ENCODE peak calls at places on chromosomes 13 and 19, in four cellular contexts. F is adrenal gland, C is neuronal stem cell, K is hepatocyte. A is an unnamed sample.

GRCh38 chr19:48964205-48965032 is 690 bp upstream of the FTL start:
- DNase-seq in F (peak; percentile 79), K (peak; percentile 82), C (no peak), A (no peak)

GRCh38 chr13:102983496-102983895 is 82.7 kb downstream of the SLC10A2 start:
- DNase-seq in K (no peak), C (no peak), F (no peak), A (no peak)

GRCh38 chr19:12778020-12778904 is 2.9 kb upstream of the HOOK2 start:
- DNase-seq in K (peak; percentile 83), C (no peak), F (peak; percentile 89), A (no peak)

GRCh38 chr19:28242317-28242927 is 970.5 kb downstream of the UQCRFS1 start:
- DNase-seq in C (peak; percentile 70), F (no peak), K (peak; percentile 30), A (no peak)

GRCh38 chr13:51064753-51065152 is 46.3 kb downstream of the C13orf42 start:
- DNase-seq in K (no peak), F (no peak), C (no peak), A (no peak)

GRCh38 chr13:91123456-91124127 is 223.9 kb upstream of the MIR17HG start:
- DNase-seq in F (no peak), K (no peak), C (no peak), A (no peak)

GRCh38 chr13:48155850-48156249 is 60.9 kb upstream of the MED4 start:
- DNase-seq in K (no peak), F (no peak), C (no peak), A (no peak)

GRCh38 chr13:89457977-89458376 is 1786.8 kb downstream of the SLITRK5 start:
- DNase-seq in F (no peak), C (no peak), K (peak; percentile 10), A (no peak)

GRCh38 chr13:73224708-73225107 is 165.9 kb downstream of the KLF5 start:
- DNase-seq in K (no peak), F (no peak), C (no peak), A (no peak)

GRCh38 chr13:48132961-48133360 is 38.1 kb upstream of the MED4 start:
- DNase-seq in F (no peak), C (no peak), K (no peak), A (no peak)

GRCh38 chr13:48000559-48001126 is 430 bp downstream of the SUCLA2 start:
- DNase-seq in K (peak; percentile 30), C (no peak), F (peak; percentile 55), A (peak; percentile 39)

GRCh38 chr13:47233734-47234133 is 336.9 kb upstream of the HTR2A start:
- DNase-seq in F (no peak), K (no peak), C (no peak), A (no peak)

GRCh38 chr19:39372047-39372802 is 18.7 kb downstream of the PAF1 start:
- DNase-seq in K (peak; percentile 39), C (no peak), F (peak; percentile 95), A (no peak)

GRCh38 chr19:5956728-5957127 is 21.2 kb downstream of the RANBP3 start:
- DNase-seq in F (no peak), K (no peak), C (no peak), A (no peak)

GRCh38 chr13:34894756-34895155 is 47.3 kb upstream of the NBEA start:
- DNase-seq in F (no peak), C (no peak), K (no peak), A (peak; percentile 47)

GRCh38 chr19:788821-789472 is 8.3 kb upstream of the PTBP1 start:
- DNase-seq in F (no peak), C (no peak), K (no peak), A (no peak)

GRCh38 chr19:38730731-38731589 is 13.3 kb downstream of the CAPN12 start:
- DNase-seq in K (no peak), C (no peak), F (peak; percentile 55), A (no peak)

GRCh38 chr13:24118576-24118975 is 41.9 kb upstream of the SPATA13 start:
- DNase-seq in K (no peak), C (no peak), F (no peak), A (no peak)

GRCh38 chr13:76884571-76885202 is 1.5 kb downstream of the KCTD12 start:
- DNase-seq in K (peak; percentile 29), F (no peak), C (no peak), A (no peak)

GRCh38 chr13:60162096-60162495 is 1.6 kb downstream of the DIAPH3 start:
- DNase-seq in K (no peak), F (no peak), C (no peak), A (no peak)

GRCh38 chr19:40705950-40706619 is 10.6 kb downstream of the COQ8B start:
- DNase-seq in C (no peak), F (no peak), K (no peak), A (no peak)

GRCh38 chr19:34578751-34579150 is 97.2 kb downstream of the WTIP start:
- DNase-seq in C (no peak), K (no peak), F (no peak), A (no peak)

GRCh38 chr13:93721483-93721882 is 494.9 kb downstream of the GPC6 start:
- DNase-seq in K (no peak), F (no peak), C (no peak), A (no peak)

GRCh38 chr19:22806418-22806817 is 22.5 kb upstream of the ZNF99 start:
- DNase-seq in F (no peak), C (no peak), K (no peak), A (no peak)

GRCh38 chr19:9498183-9498902 is at the start of gene ZNF560:
- DNase-seq in C (no peak), F (no peak), K (no peak), A (no peak)

GRCh38 chr19:55460670-55461258 is 678 bp downstream of the ISOC2 start:
- DNase-seq in F (peak; percentile 93), K (peak; percentile 91), C (peak; percentile 75), A (peak; percentile 91)

GRCh38 chr19:50334741-50335421 is 5.7 kb upstream of the KCNC3 start:
- DNase-seq in K (no peak), C (no peak), F (no peak), A (no peak)

GRCh38 chr19:50332264-50333038 is 3.3 kb upstream of the KCNC3 start:
- DNase-seq in C (no peak), F (no peak), K (peak; percentile 64), A (no peak)

GRCh38 chr19:50333737-50334617 is 4.8 kb upstream of the KCNC3 start:
- DNase-seq in K (peak; percentile 91), F (peak; percentile 86), C (no peak), A (peak; percentile 11)

GRCh38 chr19:50332014-50332263 is 2.8 kb upstream of the KCNC3 start:
- DNase-seq in F (no peak), K (no peak), C (no peak), A (no peak)

DNA sequence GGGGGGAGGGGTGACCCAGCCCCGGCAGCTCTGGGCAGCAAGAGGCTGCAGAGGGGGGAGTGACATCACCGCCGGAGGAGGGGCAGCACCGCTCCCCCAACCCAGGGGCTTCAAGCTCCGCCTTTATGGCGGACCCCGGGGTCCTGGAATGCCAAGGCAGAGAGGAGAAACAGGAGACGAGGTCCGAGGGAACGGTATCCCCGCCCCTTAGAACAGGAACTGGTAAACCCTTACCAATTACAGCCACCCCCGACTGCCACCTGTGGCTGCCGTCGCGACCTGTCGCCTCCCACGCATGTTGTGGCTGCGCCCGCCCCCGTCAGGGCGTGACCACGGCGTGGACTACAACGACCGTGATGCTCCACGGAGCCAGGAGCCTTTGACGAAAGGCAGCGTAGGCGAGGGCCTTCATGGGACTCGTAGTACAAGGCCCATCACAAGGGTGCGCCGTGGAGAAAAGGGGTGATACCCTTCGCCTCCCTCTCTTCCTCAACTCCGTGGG is 4.1 kb upstream of the KCNC3 start:
- DNase-seq in C (peak; percentile 94), K (peak; percentile 95), F (peak; percentile 96), A (peak; percentile 37)
- H3K27me3 ChIP-seq in C (peaks cover 3% of the 10 kb centered on the region), K (peaks cover 7% of the 10 kb centered on the region), F (peaks cover 6% of the 10 kb centered on the region), A (peaks cover 7% of the 10 kb centered on the region)

GRCh38 chr19:50280983-50281382 is 48.2 kb downstream of the KCNC3 start:
- DNase-seq in K (no peak), F (no peak), C (no peak), A (no peak)

GRCh38 chr19:50285833-50286232 is 43.3 kb downstream of the KCNC3 start:
- DNase-seq in K (no peak), F (no peak), C (no peak), A (no peak)

GRCh38 chr19:50277966-50278580 is 51.1 kb downstream of the KCNC3 start:
- DNase-seq in C (no peak), F (no peak), K (no peak), A (no peak)

GRCh38 chr19:50280074-50280473 is 49.1 kb downstream of the KCNC3 start:
- DNase-seq in C (no peak), K (no peak), F (no peak), A (no peak)

GRCh38 chr19:50281491-50281890 is 47.7 kb downstream of the KCNC3 start:
- DNase-seq in C (no peak), F (no peak), K (no peak), A (no peak)
- H3K4me3 ChIP-seq in C (no peak overlapping the region), F (no peak overlapping the region), K (no peak overlapping the region), A (no peak overlapping the region)

GRCh38 chr13:68628994-68629393 is 1398.9 kb upstream of the PCDH9 start:
- DNase-seq in K (no peak), C (no peak), F (no peak), A (no peak)
- H3K27me3 ChIP-seq in K (no peaks in the 10 kb centered on the region), C (no peaks in the 10 kb centered on the region), F (no peaks in the 10 kb centered on the region), A (no peaks in the 10 kb centered on the region)

GRCh38 chr13:79451500-79451962 is 29.4 kb upstream of the NDFIP2 start:
- DNase-seq in K (peak; percentile 49), C (no peak), F (peak; percentile 66), A (no peak)
- H3K4me3 ChIP-seq in K (no peak overlapping the region), C (no peak overlapping the region), F (no peak overlapping the region), A (no peak overlapping the region)

DNA sequence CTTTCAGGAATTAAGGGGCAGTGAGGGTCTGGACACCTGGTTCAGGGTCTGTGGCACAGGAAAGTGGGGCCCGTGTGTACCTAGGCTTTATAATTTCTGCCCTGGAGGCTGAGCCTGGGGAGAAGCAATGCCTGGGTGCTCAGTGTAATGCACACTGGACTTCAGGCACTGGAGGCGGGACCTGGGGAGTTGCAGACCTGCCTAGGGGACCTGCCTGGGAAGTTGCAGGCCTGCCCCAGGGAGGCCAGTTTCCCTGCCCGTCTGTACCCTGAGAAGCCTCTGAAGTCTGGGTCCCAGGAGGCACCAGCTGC is 2.5 kb upstream of the TMEM59L start:
- DNase-seq in F (no peak), C (no peak), K (no peak), A (no peak)
- H3K27me3 ChIP-seq in F (peaks cover 85% of the 10 kb centered on the region), C (peaks cover 97% of the 10 kb centered on the region), K (peaks cover 90% of the 10 kb centered on the region), A (peaks cover 60% of the 10 kb centered on the region)

DNA sequence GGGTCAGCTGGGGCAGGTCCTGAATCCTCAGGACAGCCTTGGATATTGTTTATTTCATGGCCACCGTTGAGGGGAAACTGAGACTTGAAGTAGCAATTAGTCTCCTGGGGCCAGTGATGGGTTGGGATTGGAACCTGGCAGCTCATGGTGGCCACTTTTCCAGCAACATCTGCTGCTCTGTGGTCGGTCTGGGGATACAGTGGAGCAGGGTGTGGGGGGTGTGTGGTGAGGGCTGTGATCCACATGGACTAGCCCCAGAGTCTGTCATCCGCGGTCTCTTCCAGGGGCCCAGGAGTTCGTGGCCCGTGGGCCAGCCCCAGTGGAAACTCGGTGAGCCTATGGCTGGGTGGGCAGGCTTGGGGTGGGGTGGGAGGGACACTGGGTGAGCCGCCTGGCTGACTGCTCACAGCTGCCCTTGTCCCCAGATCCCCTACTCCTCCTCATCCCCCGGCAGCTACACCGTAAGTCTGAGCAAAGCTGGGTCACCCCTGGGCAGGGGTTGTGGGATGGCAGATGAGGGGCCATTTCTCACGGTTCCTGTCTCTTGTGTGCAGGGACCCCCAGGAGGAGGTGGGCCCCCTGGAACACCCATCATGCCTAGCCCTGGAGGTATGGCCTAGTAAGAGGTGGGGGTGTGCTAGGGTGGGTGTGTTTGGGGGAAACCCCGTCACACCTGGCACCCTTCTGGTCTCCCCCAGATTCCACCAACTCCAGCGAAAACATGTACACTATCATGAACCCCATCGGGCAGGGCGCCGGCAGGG is 5.5 kb downstream of the ISYNA1 start:
- DNase-seq in K (no peak), C (no peak), F (no peak), A (no peak)
- H3K4me3 ChIP-seq in K (peak overlapping the region; percentile 42), C (no peak overlapping the region), F (peak overlapping the region; percentile 77), A (no peak overlapping the region)

A was measured in HAP-1.